ENCODE peak calls at places on chromosomes 11 and 22, in eight cellular contexts. J is uterus, W is PC-9, B is Peyer's patch, S is glutamatergic neuron, Y is AG04450, V is IMR-90, T is cardiac muscle cell. P is an unnamed sample.

GRCh38 chr11:118060081-118060661 is 16.7 kb upstream of the TMPRSS4 start:
- DNase-seq in J (peak), W (no peak), B (no peak), S (no peak), Y (no peak), V (no peak), T (no peak), P (no peak)

GRCh38 chr11:73223998-73224730 is 6.1 kb downstream of the P2RY2 start:
- DNase-seq in J (peak), W (no peak), B (no peak), S (peak), Y (no peak), V (no peak), T (no peak), P (no peak)

GRCh38 chr22:17827466-17827865 is 53.2 kb upstream of the BID start:
- DNase-seq in J (no peak), W (no peak), B (no peak), S (no peak), Y (no peak), V (no peak), T (no peak), P (no peak)

GRCh38 chr11:63532799-63533475 is 3.7 kb upstream of the PLAAT4 start:
- DNase-seq in J (no peak), W (no peak), B (no peak), S (no peak), Y (no peak), V (no peak), T (peak), P (no peak)

GRCh38 chr11:117256573-117256972 is 24.1 kb downstream of the RNF214 start:
- DNase-seq in J (no peak), W (no peak), B (no peak), S (no peak), Y (no peak), V (peak), T (peak), P (no peak)

GRCh38 chr11:91433284-91434010 is 791.2 kb upstream of the FAT3 start:
- DNase-seq in J (no peak), W (no peak), B (no peak), S (no peak), Y (no peak), V (peak), T (no peak), P (no peak)

GRCh38 chr11:87315229-87315628 is 277.5 kb downstream of the TMEM135 start:
- DNase-seq in J (no peak), W (no peak), B (no peak), S (no peak), Y (no peak), V (no peak), T (no peak), P (no peak)

GRCh38 chr22:42116848-42117424 is 13.7 kb downstream of the CYP2D6 start:
- DNase-seq in J (no peak), W (no peak), B (no peak), S (no peak), Y (no peak), V (peak), T (peak), P (no peak)

GRCh38 chr11:8223513-8223899 is 40.2 kb downstream of the LMO1 start:
- DNase-seq in J (no peak), W (no peak), B (no peak), S (no peak), Y (no peak), V (peak), T (peak), P (no peak)

GRCh38 chr11:35121326-35121865 is 17.6 kb upstream of the CD44 start:
- DNase-seq in J (no peak), W (no peak), B (peak), S (no peak), Y (no peak), V (no peak), T (peak), P (no peak)

GRCh38 chr11:108069947-108070346 is 51.4 kb upstream of the ACAT1 start:
- DNase-seq in J (no peak), W (no peak), B (no peak), S (no peak), Y (no peak), V (peak), T (peak), P (no peak)

GRCh38 chr22:50627452-50627913 is 469 bp downstream of the ARSA start:
- DNase-seq in J (no peak), W (no peak), B (no peak), S (peak), Y (no peak), V (no peak), T (no peak), P (no peak)

GRCh38 chr22:27748355-27749168 is 53.0 kb downstream of the MN1 start:
- DNase-seq in J (peak), W (no peak), B (no peak), S (no peak), Y (no peak), V (peak), T (peak), P (peak)

GRCh38 chr11:120877746-120878365 is 146.0 kb upstream of the TBCEL start:
- DNase-seq in J (no peak), W (no peak), B (no peak), S (no peak), Y (no peak), V (no peak), T (no peak), P (no peak)

GRCh38 chr11:1546536-1547466 is 25.3 kb downstream of the DUSP8 start:
- DNase-seq in J (peak), W (peak), B (no peak), S (peak), Y (no peak), V (peak), T (peak), P (no peak)

GRCh38 chr11:70695086-70695960 is 297.0 kb downstream of the CTTN start:
- DNase-seq in J (no peak), W (no peak), B (no peak), S (no peak), Y (no peak), V (peak), T (no peak), P (no peak)

GRCh38 chr22:44085743-44086741 is 61.9 kb downstream of the PARVB start:
- DNase-seq in J (peak), W (peak), B (peak), S (no peak), Y (no peak), V (peak), T (peak), P (peak)

GRCh38 chr22:37569009-37569920 is 9.0 kb downstream of the CDC42EP1 start:
- DNase-seq in J (no peak), W (peak), B (no peak), S (no peak), Y (no peak), V (no peak), T (no peak), P (no peak)

GRCh38 chr22:22159384-22159783 is 85.2 kb upstream of the VPREB1 start:
- DNase-seq in J (no peak), W (no peak), B (no peak), S (no peak), Y (no peak), V (no peak), T (no peak), P (no peak)

GRCh38 chr11:7749456-7749855 is 43.2 kb upstream of the OVCH2 start:
- DNase-seq in J (no peak), W (no peak), B (no peak), S (no peak), Y (no peak), V (no peak), T (peak), P (no peak)

GRCh38 chr11:3096909-3097395 is 39.7 kb upstream of the CARS1 start:
- DNase-seq in J (peak), W (no peak), B (no peak), S (no peak), Y (no peak), V (no peak), T (no peak), P (no peak)

GRCh38 chr22:40491990-40492631 is 121.7 kb downstream of the SGSM3 start:
- DNase-seq in J (no peak), W (no peak), B (no peak), S (no peak), Y (no peak), V (peak), T (peak), P (no peak)

GRCh38 chr11:123249354-123249753 is 54.3 kb upstream of the CLMP start:
- DNase-seq in J (no peak), W (no peak), B (no peak), S (no peak), Y (no peak), V (peak), T (no peak), P (no peak)

GRCh38 chr11:101583180-101584128 is at the start of gene TRPC6:
- DNase-seq in J (peak), W (no peak), B (no peak), S (peak), Y (no peak), V (peak), T (peak), P (no peak)
- TF ChIP-seq CTCF in J (no peak), W (no peak), B (no peak), S (no peak), Y (no peak), V (no peak), T (no peak), P (no peak)

GRCh38 chr11:69643646-69644045 is 2.7 kb downstream of the CCND1 start:
- DNase-seq in J (no peak), W (no peak), B (no peak), S (no peak), Y (no peak), V (no peak), T (no peak), P (no peak)
- TF ChIP-seq CTCF in J (no peak), W (peak), B (no peak), S (peak), Y (no peak), V (no peak), T (peak), P (no peak)

GRCh38 chr11:29963796-29964195 is 53.0 kb downstream of the KCNA4 start:
- DNase-seq in J (no peak), W (no peak), B (no peak), S (no peak), Y (no peak), V (no peak), T (no peak), P (no peak)

GRCh38 chr11:29959488-29959887 is 57.3 kb downstream of the KCNA4 start:
- DNase-seq in J (no peak), W (no peak), B (no peak), S (no peak), Y (no peak), V (no peak), T (no peak), P (no peak)

GRCh38 chr11:29963068-29963467 is 53.8 kb downstream of the KCNA4 start:
- DNase-seq in J (no peak), W (no peak), B (no peak), S (no peak), Y (no peak), V (no peak), T (no peak), P (no peak)

GRCh38 chr11:29957406-29957805 is 59.4 kb downstream of the KCNA4 start:
- DNase-seq in J (no peak), W (no peak), B (no peak), S (no peak), Y (no peak), V (no peak), T (no peak), P (no peak)

DNA sequence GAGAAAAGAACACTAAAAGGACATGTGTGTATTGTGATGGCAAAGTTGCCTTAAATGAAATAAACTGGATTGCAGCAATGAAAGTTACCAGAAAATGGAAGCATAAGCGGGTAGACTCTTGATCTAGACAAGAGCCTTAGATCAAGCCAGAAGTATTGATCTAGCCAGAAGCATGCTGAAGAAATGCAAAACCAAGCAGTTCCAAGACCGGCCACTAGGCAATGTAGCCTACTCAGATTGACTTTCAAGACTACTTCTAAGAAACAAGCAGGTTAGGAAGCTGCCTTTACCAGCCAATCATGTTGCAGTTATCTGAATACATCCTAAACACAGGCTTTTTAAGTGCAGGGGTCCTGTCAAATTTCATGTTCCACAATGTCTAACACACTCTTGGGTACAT is 54.6 kb downstream of the KCNA4 start:
- DNase-seq in J (no peak), W (no peak), B (no peak), S (peak), Y (no peak), V (no peak), T (no peak), P (no peak)
- TF ChIP-seq CTCF in J (no peak), W (peak), B (no peak), S (peak), Y (peak), V (no peak), T (peak), P (no peak)

DNA sequence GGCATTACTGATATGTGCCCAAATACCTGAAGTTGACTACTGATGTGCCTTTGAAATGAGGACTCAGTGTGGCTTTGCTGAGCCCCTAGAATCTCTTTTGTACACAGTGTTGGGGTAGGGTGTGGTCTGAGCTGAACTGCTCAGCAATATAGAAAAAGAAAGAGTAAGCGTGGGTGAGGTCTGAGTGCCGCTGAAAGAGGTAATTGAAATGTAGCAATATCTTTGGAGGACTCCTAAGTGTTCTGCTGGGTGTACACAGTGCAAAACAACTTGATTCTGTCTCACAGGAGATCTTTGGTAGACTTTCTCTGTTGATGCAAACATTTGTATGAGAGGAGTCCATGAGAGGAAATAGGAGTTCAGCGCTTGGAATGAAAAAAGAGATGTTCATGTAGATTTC is 73.7 kb upstream of the PTPN5 start:
- DNase-seq in J (no peak), W (no peak), B (no peak), S (no peak), Y (no peak), V (no peak), T (no peak), P (no peak)
- TF ChIP-seq CTCF in J (no peak), W (no peak), B (no peak), S (no peak), Y (no peak), V (no peak), T (no peak), P (no peak)

GRCh38 chr22:49620666-49621065 is 207.0 kb downstream of the BRD1 start:
- DNase-seq in J (no peak), W (no peak), B (no peak), S (no peak), Y (no peak), V (no peak), T (no peak), P (no peak)

GRCh38 chr22:49621601-49622210 is 206.0 kb downstream of the BRD1 start:
- DNase-seq in J (no peak), W (no peak), B (no peak), S (no peak), Y (no peak), V (no peak), T (no peak), P (no peak)

GRCh38 chr22:49623715-49624114 is 204.0 kb downstream of the BRD1 start:
- DNase-seq in J (no peak), W (no peak), B (no peak), S (no peak), Y (no peak), V (no peak), T (no peak), P (no peak)

GRCh38 chr22:49623176-49623575 is 204.5 kb downstream of the BRD1 start:
- DNase-seq in J (no peak), W (no peak), B (no peak), S (no peak), Y (no peak), V (no peak), T (no peak), P (no peak)

GRCh38 chr22:49622241-49623105 is 205.2 kb downstream of the BRD1 start:
- DNase-seq in J (no peak), W (no peak), B (no peak), S (no peak), Y (no peak), V (no peak), T (no peak), P (no peak)
- TF ChIP-seq CTCF in J (no peak), W (no peak), B (no peak), S (no peak), Y (no peak), V (no peak), T (no peak), P (no peak)

DNA sequence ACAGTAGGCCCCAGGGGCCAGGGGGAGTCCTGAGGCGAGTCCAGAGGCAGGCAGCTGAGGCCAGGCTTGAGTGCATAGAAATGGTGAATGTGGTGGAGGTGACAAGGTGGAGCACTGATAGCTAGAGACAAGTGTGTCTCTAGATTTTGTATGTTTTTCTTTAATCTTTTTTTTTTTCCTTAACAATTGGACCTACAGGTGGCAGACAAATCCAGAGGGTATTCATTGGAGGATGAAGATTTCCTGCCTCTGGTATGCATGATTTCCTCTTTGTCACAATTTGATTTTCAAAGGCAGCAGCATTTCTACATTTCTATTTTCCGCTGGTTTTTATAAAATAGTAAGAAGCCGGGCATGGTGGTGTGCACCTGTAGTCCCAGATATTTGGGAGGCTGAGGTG is 47.7 kb upstream of the DKK3 start:
- DNase-seq in J (no peak), W (no peak), B (no peak), S (no peak), Y (no peak), V (no peak), T (no peak), P (no peak)
- TF ChIP-seq CTCF in J (no peak), W (peak), B (no peak), S (no peak), Y (peak), V (peak), T (no peak), P (no peak)

GRCh38 chr11:15970506-15971214 is 385.7 kb downstream of the SOX6 start:
- DNase-seq in J (no peak), W (no peak), B (no peak), S (no peak), Y (no peak), V (no peak), T (no peak), P (no peak)
- TF ChIP-seq CTCF in J (no peak), W (no peak), B (no peak), S (no peak), Y (no peak), V (no peak), T (no peak), P (no peak)

GRCh38 chr22:25900390-25900789 is 158.4 kb downstream of the MYO18B start:
- DNase-seq in J (no peak), W (no peak), B (no peak), S (no peak), Y (no peak), V (no peak), T (no peak), P (no peak)

GRCh38 chr22:25900880-25901279 is 158.9 kb downstream of the MYO18B start:
- DNase-seq in J (no peak), W (no peak), B (no peak), S (no peak), Y (no peak), V (no peak), T (no peak), P (no peak)

GRCh38 chr22:25899566-25899965 is 157.6 kb downstream of the MYO18B start:
- DNase-seq in J (no peak), W (no peak), B (no peak), S (no peak), Y (no peak), V (no peak), T (no peak), P (no peak)

GRCh38 chr22:25902402-25902801 is 160.4 kb downstream of the MYO18B start:
- DNase-seq in J (no peak), W (no peak), B (no peak), S (no peak), Y (no peak), V (no peak), T (no peak), P (no peak)

GRCh38 chr22:25903294-25903693 is 161.3 kb downstream of the MYO18B start:
- DNase-seq in J (no peak), W (no peak), B (no peak), S (peak), Y (no peak), V (no peak), T (no peak), P (no peak)
- TF ChIP-seq CTCF in J (no peak), W (peak), B (no peak), S (peak), Y (no peak), V (no peak), T (no peak), P (no peak)

GRCh38 chr11:46671958-46672315 is 28.5 kb downstream of the ARHGAP1 start:
- DNase-seq in J (no peak), W (no peak), B (no peak), S (no peak), Y (no peak), V (no peak), T (no peak), P (no peak)
- TF ChIP-seq CTCF in J (no peak), W (no peak), B (no peak), S (no peak), Y (no peak), V (no peak), T (no peak), P (no peak)

GRCh38 chr11:57567512-57568329 is at the start of gene UBE2L6:
- DNase-seq in J (peak), W (peak), B (peak), S (peak), Y (no peak), V (no peak), T (peak), P (no peak)
- TF ChIP-seq CTCF in J (peak), W (no peak), B (no peak), S (peak), Y (no peak), V (peak), T (no peak), P (no peak)

P was measured in AG09319.